ENCODE peak calls at places on chromosomes 3 and 15, in seven cellular contexts. One of them, this sample, is unnamed.

GRCh38 chr3:70972855-70973254 is 610.7 kb downstream of the FOXP1 start:
- DNase-seq in activated T-cell treated with anti-CD3 and anti-CD28 coated beads, Interleukin-2, amount 50 U/mL, for 1 hour: no peak
- DNase-seq in globus pallidus: no peak
- DNase-seq in aorta: no peak
- DNase-seq in brain pericyte: no peak
- DNase-seq in ACHN: no peak
- DNase-seq in cardiac muscle cell: no peak
- DNase-seq in this sample: no peak

GRCh38 chr3:9041626-9042025 is 78.4 kb upstream of the RAD18 start:
- DNase-seq in activated T-cell treated with anti-CD3 and anti-CD28 coated beads, Interleukin-2, amount 50 U/mL, for 1 hour: no peak
- DNase-seq in globus pallidus: no peak
- DNase-seq in aorta: no peak
- DNase-seq in brain pericyte: no peak
- DNase-seq in ACHN: no peak
- DNase-seq in cardiac muscle cell: no peak
- DNase-seq in this sample: no peak

GRCh38 chr3:149009732-149010131 is 18.4 kb downstream of the GYG1 start:
- DNase-seq in activated T-cell treated with anti-CD3 and anti-CD28 coated beads, Interleukin-2, amount 50 U/mL, for 1 hour: no peak
- DNase-seq in globus pallidus: no peak
- DNase-seq in aorta: no peak
- DNase-seq in brain pericyte: no peak
- DNase-seq in ACHN: no peak
- DNase-seq in cardiac muscle cell: no peak
- DNase-seq in this sample: no peak

GRCh38 chr3:37144806-37145205 is 29.6 kb downstream of the LRRFIP2 start:
- DNase-seq in activated T-cell treated with anti-CD3 and anti-CD28 coated beads, Interleukin-2, amount 50 U/mL, for 1 hour: no peak
- DNase-seq in globus pallidus: no peak
- DNase-seq in aorta: no peak
- DNase-seq in brain pericyte: no peak
- DNase-seq in ACHN: no peak
- DNase-seq in cardiac muscle cell: no peak
- DNase-seq in this sample: peak

GRCh38 chr15:81101894-81102815 is 31.9 kb upstream of the CFAP161 start:
- DNase-seq in activated T-cell treated with anti-CD3 and anti-CD28 coated beads, Interleukin-2, amount 50 U/mL, for 1 hour: no peak
- DNase-seq in globus pallidus: no peak
- DNase-seq in aorta: no peak
- DNase-seq in brain pericyte: no peak
- DNase-seq in ACHN: no peak
- DNase-seq in cardiac muscle cell: no peak
- DNase-seq in this sample: no peak

GRCh38 chr15:60096157-60096556 is 92.0 kb downstream of the FOXB1 start:
- DNase-seq in activated T-cell treated with anti-CD3 and anti-CD28 coated beads, Interleukin-2, amount 50 U/mL, for 1 hour: no peak
- DNase-seq in globus pallidus: no peak
- DNase-seq in aorta: no peak
- DNase-seq in brain pericyte: no peak
- DNase-seq in ACHN: no peak
- DNase-seq in cardiac muscle cell: no peak
- DNase-seq in this sample: no peak

GRCh38 chr3:138367912-138368311 is 19.5 kb downstream of the MRAS start:
- DNase-seq in activated T-cell treated with anti-CD3 and anti-CD28 coated beads, Interleukin-2, amount 50 U/mL, for 1 hour: no peak
- DNase-seq in globus pallidus: peak
- DNase-seq in aorta: peak
- DNase-seq in brain pericyte: no peak
- DNase-seq in ACHN: no peak
- DNase-seq in cardiac muscle cell: no peak
- DNase-seq in this sample: no peak

GRCh38 chr3:73552700-73553099 is 72.0 kb downstream of the PDZRN3 start:
- DNase-seq in activated T-cell treated with anti-CD3 and anti-CD28 coated beads, Interleukin-2, amount 50 U/mL, for 1 hour: no peak
- DNase-seq in globus pallidus: no peak
- DNase-seq in aorta: no peak
- DNase-seq in brain pericyte: no peak
- DNase-seq in ACHN: no peak
- DNase-seq in cardiac muscle cell: no peak
- DNase-seq in this sample: peak

GRCh38 chr15:83477791-83478537 is 30.8 kb downstream of the SH3GL3 start:
- DNase-seq in activated T-cell treated with anti-CD3 and anti-CD28 coated beads, Interleukin-2, amount 50 U/mL, for 1 hour: no peak
- DNase-seq in globus pallidus: no peak
- DNase-seq in aorta: no peak
- DNase-seq in brain pericyte: no peak
- DNase-seq in ACHN: no peak
- DNase-seq in cardiac muscle cell: no peak
- DNase-seq in this sample: no peak

GRCh38 chr3:71658131-71658530 is 67.1 kb downstream of the EIF4E3 start:
- DNase-seq in activated T-cell treated with anti-CD3 and anti-CD28 coated beads, Interleukin-2, amount 50 U/mL, for 1 hour: no peak
- DNase-seq in globus pallidus: no peak
- DNase-seq in aorta: peak
- DNase-seq in brain pericyte: no peak
- DNase-seq in ACHN: no peak
- DNase-seq in cardiac muscle cell: no peak
- DNase-seq in this sample: no peak

GRCh38 chr3:158768881-158769518 is 32.9 kb upstream of the MFSD1 start:
- DNase-seq in activated T-cell treated with anti-CD3 and anti-CD28 coated beads, Interleukin-2, amount 50 U/mL, for 1 hour: no peak
- DNase-seq in globus pallidus: no peak
- DNase-seq in aorta: no peak
- DNase-seq in brain pericyte: peak
- DNase-seq in ACHN: peak
- DNase-seq in cardiac muscle cell: no peak
- DNase-seq in this sample: peak

GRCh38 chr3:143358155-143358792 is 238.7 kb downstream of the CHST2 start:
- DNase-seq in activated T-cell treated with anti-CD3 and anti-CD28 coated beads, Interleukin-2, amount 50 U/mL, for 1 hour: no peak
- DNase-seq in globus pallidus: no peak
- DNase-seq in aorta: no peak
- DNase-seq in brain pericyte: no peak
- DNase-seq in ACHN: no peak
- DNase-seq in cardiac muscle cell: no peak
- DNase-seq in this sample: no peak

GRCh38 chr15:69465253-69465652 is 12.6 kb downstream of the RPLP1 start:
- DNase-seq in activated T-cell treated with anti-CD3 and anti-CD28 coated beads, Interleukin-2, amount 50 U/mL, for 1 hour: no peak
- DNase-seq in globus pallidus: no peak
- DNase-seq in aorta: no peak
- DNase-seq in brain pericyte: no peak
- DNase-seq in ACHN: no peak
- DNase-seq in cardiac muscle cell: no peak
- DNase-seq in this sample: no peak

GRCh38 chr3:13276438-13277129 is 143.5 kb downstream of the NUP210 start:
- DNase-seq in activated T-cell treated with anti-CD3 and anti-CD28 coated beads, Interleukin-2, amount 50 U/mL, for 1 hour: no peak
- DNase-seq in globus pallidus: peak
- DNase-seq in aorta: peak
- DNase-seq in brain pericyte: no peak
- DNase-seq in ACHN: no peak
- DNase-seq in cardiac muscle cell: no peak
- DNase-seq in this sample: no peak

GRCh38 chr3:150515210-150515609 is 31.1 kb downstream of the SERP1 start:
- DNase-seq in activated T-cell treated with anti-CD3 and anti-CD28 coated beads, Interleukin-2, amount 50 U/mL, for 1 hour: no peak
- DNase-seq in globus pallidus: no peak
- DNase-seq in aorta: no peak
- DNase-seq in brain pericyte: no peak
- DNase-seq in ACHN: no peak
- DNase-seq in cardiac muscle cell: no peak
- DNase-seq in this sample: no peak

GRCh38 chr15:64905119-64905831 is 6.4 kb upstream of the ANKDD1A start:
- DNase-seq in activated T-cell treated with anti-CD3 and anti-CD28 coated beads, Interleukin-2, amount 50 U/mL, for 1 hour: peak
- DNase-seq in globus pallidus: peak
- DNase-seq in aorta: peak
- DNase-seq in brain pericyte: no peak
- DNase-seq in ACHN: peak
- DNase-seq in cardiac muscle cell: peak
- DNase-seq in this sample: peak

GRCh38 chr3:18112976-18113766 is 312.0 kb downstream of the SATB1 start:
- DNase-seq in activated T-cell treated with anti-CD3 and anti-CD28 coated beads, Interleukin-2, amount 50 U/mL, for 1 hour: no peak
- DNase-seq in globus pallidus: no peak
- DNase-seq in aorta: no peak
- DNase-seq in brain pericyte: no peak
- DNase-seq in ACHN: no peak
- DNase-seq in cardiac muscle cell: no peak
- DNase-seq in this sample: no peak

GRCh38 chr3:182682263-182683229 is 110.8 kb upstream of the ATP11B start:
- DNase-seq in activated T-cell treated with anti-CD3 and anti-CD28 coated beads, Interleukin-2, amount 50 U/mL, for 1 hour: peak
- DNase-seq in globus pallidus: peak
- DNase-seq in aorta: peak
- DNase-seq in brain pericyte: no peak
- DNase-seq in ACHN: peak
- DNase-seq in cardiac muscle cell: peak
- DNase-seq in this sample: peak

GRCh38 chr3:135991621-135992020 is 26.1 kb downstream of the PPP2R3A start:
- DNase-seq in activated T-cell treated with anti-CD3 and anti-CD28 coated beads, Interleukin-2, amount 50 U/mL, for 1 hour: no peak
- DNase-seq in globus pallidus: no peak
- DNase-seq in aorta: no peak
- DNase-seq in brain pericyte: no peak
- DNase-seq in ACHN: peak
- DNase-seq in cardiac muscle cell: no peak
- DNase-seq in this sample: no peak

GRCh38 chr3:50587806-50588758 is 18.8 kb downstream of the HEMK1 start:
- DNase-seq in activated T-cell treated with anti-CD3 and anti-CD28 coated beads, Interleukin-2, amount 50 U/mL, for 1 hour: peak
- DNase-seq in globus pallidus: no peak
- DNase-seq in aorta: no peak
- DNase-seq in brain pericyte: no peak
- DNase-seq in ACHN: no peak
- DNase-seq in cardiac muscle cell: no peak
- DNase-seq in this sample: no peak

GRCh38 chr15:41161736-41162135 is 45.7 kb upstream of the INO80 start:
- DNase-seq in activated T-cell treated with anti-CD3 and anti-CD28 coated beads, Interleukin-2, amount 50 U/mL, for 1 hour: no peak
- DNase-seq in globus pallidus: no peak
- DNase-seq in aorta: no peak
- DNase-seq in brain pericyte: no peak
- DNase-seq in ACHN: no peak
- DNase-seq in cardiac muscle cell: no peak
- DNase-seq in this sample: no peak

GRCh38 chr15:90456236-90456635 is 68.2 kb downstream of the IQGAP1 start:
- DNase-seq in activated T-cell treated with anti-CD3 and anti-CD28 coated beads, Interleukin-2, amount 50 U/mL, for 1 hour: no peak
- DNase-seq in globus pallidus: no peak
- DNase-seq in aorta: no peak
- DNase-seq in brain pericyte: no peak
- DNase-seq in ACHN: no peak
- DNase-seq in cardiac muscle cell: no peak
- DNase-seq in this sample: no peak

GRCh38 chr3:69107841-69108240 is 14.6 kb downstream of the LMOD3 start:
- DNase-seq in activated T-cell treated with anti-CD3 and anti-CD28 coated beads, Interleukin-2, amount 50 U/mL, for 1 hour: no peak
- DNase-seq in globus pallidus: no peak
- DNase-seq in aorta: no peak
- DNase-seq in brain pericyte: no peak
- DNase-seq in ACHN: no peak
- DNase-seq in cardiac muscle cell: no peak
- DNase-seq in this sample: no peak

GRCh38 chr3:46668591-46668990 is 24.9 kb downstream of the ALS2CL start:
- DNase-seq in activated T-cell treated with anti-CD3 and anti-CD28 coated beads, Interleukin-2, amount 50 U/mL, for 1 hour: peak
- DNase-seq in globus pallidus: no peak
- DNase-seq in aorta: peak
- DNase-seq in brain pericyte: no peak
- DNase-seq in ACHN: no peak
- DNase-seq in cardiac muscle cell: no peak
- DNase-seq in this sample: no peak

GRCh38 chr3:138842483-138843188 is 7.9 kb upstream of the PIK3CB start:
- DNase-seq in activated T-cell treated with anti-CD3 and anti-CD28 coated beads, Interleukin-2, amount 50 U/mL, for 1 hour: no peak
- DNase-seq in globus pallidus: peak
- DNase-seq in aorta: peak
- DNase-seq in brain pericyte: no peak
- DNase-seq in ACHN: no peak
- DNase-seq in cardiac muscle cell: no peak
- DNase-seq in this sample: no peak

GRCh38 chr3:170594528-170594927 is 8.7 kb upstream of the SLC7A14 start:
- DNase-seq in activated T-cell treated with anti-CD3 and anti-CD28 coated beads, Interleukin-2, amount 50 U/mL, for 1 hour: no peak
- DNase-seq in globus pallidus: no peak
- DNase-seq in aorta: no peak
- DNase-seq in brain pericyte: no peak
- DNase-seq in ACHN: no peak
- DNase-seq in cardiac muscle cell: no peak
- DNase-seq in this sample: no peak

GRCh38 chr3:129888739-129889138 is 4.8 kb downstream of the TMCC1 start:
- DNase-seq in activated T-cell treated with anti-CD3 and anti-CD28 coated beads, Interleukin-2, amount 50 U/mL, for 1 hour: no peak
- DNase-seq in globus pallidus: no peak
- DNase-seq in aorta: no peak
- DNase-seq in brain pericyte: peak
- DNase-seq in ACHN: peak
- DNase-seq in cardiac muscle cell: no peak
- DNase-seq in this sample: peak

GRCh38 chr3:119145500-119146167 is at the start of gene TEX55:
- DNase-seq in activated T-cell treated with anti-CD3 and anti-CD28 coated beads, Interleukin-2, amount 50 U/mL, for 1 hour: no peak
- DNase-seq in globus pallidus: peak
- DNase-seq in aorta: no peak
- DNase-seq in brain pericyte: no peak
- DNase-seq in ACHN: peak
- DNase-seq in cardiac muscle cell: peak
- DNase-seq in this sample: peak

GRCh38 chr3:136251511-136251910 is 1.4 kb downstream of the PCCB start:
- DNase-seq in activated T-cell treated with anti-CD3 and anti-CD28 coated beads, Interleukin-2, amount 50 U/mL, for 1 hour: no peak
- DNase-seq in globus pallidus: no peak
- DNase-seq in aorta: no peak
- DNase-seq in brain pericyte: no peak
- DNase-seq in ACHN: no peak
- DNase-seq in cardiac muscle cell: no peak
- DNase-seq in this sample: no peak

GRCh38 chr15:31147943-31148621 is 46.6 kb upstream of the TRPM1 start:
- DNase-seq in activated T-cell treated with anti-CD3 and anti-CD28 coated beads, Interleukin-2, amount 50 U/mL, for 1 hour: no peak
- DNase-seq in globus pallidus: no peak
- DNase-seq in aorta: no peak
- DNase-seq in brain pericyte: no peak
- DNase-seq in ACHN: no peak
- DNase-seq in cardiac muscle cell: no peak
- DNase-seq in this sample: no peak

GRCh38 chr3:38468811-38469210 is 15.1 kb downstream of the ACVR2B start:
- DNase-seq in activated T-cell treated with anti-CD3 and anti-CD28 coated beads, Interleukin-2, amount 50 U/mL, for 1 hour: no peak
- DNase-seq in globus pallidus: no peak
- DNase-seq in aorta: no peak
- DNase-seq in brain pericyte: no peak
- DNase-seq in ACHN: no peak
- DNase-seq in cardiac muscle cell: no peak
- DNase-seq in this sample: no peak

GRCh38 chr3:169147246-169148008 is 516.1 kb downstream of the MECOM start:
- DNase-seq in activated T-cell treated with anti-CD3 and anti-CD28 coated beads, Interleukin-2, amount 50 U/mL, for 1 hour: peak
- DNase-seq in globus pallidus: no peak
- DNase-seq in aorta: peak
- DNase-seq in brain pericyte: no peak
- DNase-seq in ACHN: peak
- DNase-seq in cardiac muscle cell: peak
- DNase-seq in this sample: peak

GRCh38 chr15:98700501-98700900 is 52.2 kb downstream of the IGF1R start:
- DNase-seq in activated T-cell treated with anti-CD3 and anti-CD28 coated beads, Interleukin-2, amount 50 U/mL, for 1 hour: no peak
- DNase-seq in globus pallidus: no peak
- DNase-seq in aorta: no peak
- DNase-seq in brain pericyte: no peak
- DNase-seq in ACHN: no peak
- DNase-seq in cardiac muscle cell: no peak
- DNase-seq in this sample: no peak

GRCh38 chr3:146702237-146702636 is 97.1 kb upstream of the PLSCR5 start:
- DNase-seq in activated T-cell treated with anti-CD3 and anti-CD28 coated beads, Interleukin-2, amount 50 U/mL, for 1 hour: no peak
- DNase-seq in globus pallidus: no peak
- DNase-seq in aorta: no peak
- DNase-seq in brain pericyte: no peak
- DNase-seq in ACHN: no peak
- DNase-seq in cardiac muscle cell: no peak
- DNase-seq in this sample: no peak

GRCh38 chr15:63157891-63158431 is 684 bp upstream of the RPS27L start:
- DNase-seq in activated T-cell treated with anti-CD3 and anti-CD28 coated beads, Interleukin-2, amount 50 U/mL, for 1 hour: no peak
- DNase-seq in globus pallidus: peak
- DNase-seq in aorta: no peak
- DNase-seq in brain pericyte: peak
- DNase-seq in ACHN: peak
- DNase-seq in cardiac muscle cell: peak
- DNase-seq in this sample: peak

GRCh38 chr15:36447373-36447772 is 132.1 kb upstream of the CDIN1 start:
- DNase-seq in activated T-cell treated with anti-CD3 and anti-CD28 coated beads, Interleukin-2, amount 50 U/mL, for 1 hour: no peak
- DNase-seq in globus pallidus: no peak
- DNase-seq in aorta: no peak
- DNase-seq in brain pericyte: no peak
- DNase-seq in ACHN: no peak
- DNase-seq in cardiac muscle cell: no peak
- DNase-seq in this sample: no peak

GRCh38 chr15:62895139-62895866 is 147.2 kb upstream of the TPM1 start:
- DNase-seq in activated T-cell treated with anti-CD3 and anti-CD28 coated beads, Interleukin-2, amount 50 U/mL, for 1 hour: no peak
- DNase-seq in globus pallidus: no peak
- DNase-seq in aorta: no peak
- DNase-seq in brain pericyte: peak
- DNase-seq in ACHN: peak
- DNase-seq in cardiac muscle cell: no peak
- DNase-seq in this sample: peak